ENCODE peak calls at places on chromosomes 11 and 22, in nine cellular contexts. W is activated CD8-positive, alpha-beta memory T cell treated with anti-CD3 and anti-CD28 coated beads, Interleukin-2, amount 50 U/mL, for 4 hours; Q is M059J; U is NCI-H1436; S is gastrocnemius medialis; A is NCI-H1092 treated with DMSO at 0.1 percent for 48 hours; P is cardiac fibroblast; G is aorta; B is caudate nucleus. Y is an unnamed sample.

GRCh38 chr22:17412232-17412631 is 43.0 kb downstream of the CECR2 start:
- DNase-seq in W (no peak), Q (no peak), U (no peak), S (no peak), A (peak), P (no peak), G (no peak), B (no peak), Y (no peak)

GRCh38 chr22:30078320-30079311 is 1.6 kb upstream of the HORMAD2 start:
- DNase-seq in W (no peak), Q (no peak), U (no peak), S (no peak), A (no peak), P (no peak), G (no peak), B (no peak), Y (no peak)

GRCh38 chr22:46084943-46085830 is 65.1 kb upstream of the PPARA start:
- DNase-seq in W (no peak), Q (peak), U (no peak), S (peak), A (no peak), P (peak), G (peak), B (no peak), Y (no peak)

GRCh38 chr11:11843642-11844041 is 1.9 kb downstream of the USP47 start:
- DNase-seq in W (no peak), Q (no peak), U (no peak), S (no peak), A (no peak), P (no peak), G (no peak), B (no peak), Y (no peak)

GRCh38 chr11:18105802-18106574 is at the start of gene SAAL1:
- DNase-seq in W (peak), Q (peak), U (peak), S (peak), A (peak), P (peak), G (peak), B (peak), Y (peak)

GRCh38 chr22:33756508-33756949 is 163.7 kb downstream of the LARGE1 start:
- DNase-seq in W (no peak), Q (no peak), U (no peak), S (no peak), A (peak), P (no peak), G (no peak), B (no peak), Y (no peak)

GRCh38 chr11:14650064-14650463 is 6.5 kb downstream of the PDE3B start:
- DNase-seq in W (no peak), Q (no peak), U (no peak), S (no peak), A (no peak), P (no peak), G (no peak), B (no peak), Y (no peak)

GRCh38 chr11:120306519-120307242 is 18.4 kb upstream of the TLCD5 start:
- DNase-seq in W (no peak), Q (peak), U (no peak), S (no peak), A (no peak), P (peak), G (peak), B (no peak), Y (peak)

GRCh38 chr11:92455221-92455790 is 230.7 kb downstream of the FAT3 start:
- DNase-seq in W (no peak), Q (no peak), U (no peak), S (no peak), A (no peak), P (no peak), G (no peak), B (no peak), Y (no peak)

GRCh38 chr11:111604392-111605009 is 2.3 kb downstream of the SIK2 start:
- DNase-seq in W (no peak), Q (peak), U (peak), S (no peak), A (peak), P (peak), G (no peak), B (no peak), Y (no peak)

GRCh38 chr22:34036936-34037335 is 116.7 kb upstream of the LARGE1 start:
- DNase-seq in W (no peak), Q (no peak), U (no peak), S (no peak), A (no peak), P (no peak), G (no peak), B (no peak), Y (no peak)

GRCh38 chr11:104327864-104328513 is 164.0 kb upstream of the PDGFD start:
- DNase-seq in W (no peak), Q (peak), U (no peak), S (no peak), A (no peak), P (no peak), G (no peak), B (no peak), Y (no peak)

GRCh38 chr11:127451852-127452251 is 451.3 kb upstream of the KIRREL3 start:
- DNase-seq in W (no peak), Q (no peak), U (no peak), S (no peak), A (no peak), P (no peak), G (no peak), B (no peak), Y (no peak)

GRCh38 chr11:12376259-12376971 is 956 bp upstream of the PARVA start:
- DNase-seq in W (no peak), Q (peak), U (no peak), S (peak), A (no peak), P (peak), G (peak), B (no peak), Y (no peak)

GRCh38 chr11:31529701-31530100 is 20.1 kb downstream of the ELP4 start:
- DNase-seq in W (no peak), Q (no peak), U (no peak), S (no peak), A (no peak), P (no peak), G (no peak), B (no peak), Y (no peak)

GRCh38 chr11:130455493-130456127 is 7.2 kb downstream of the ADAMTS15 start:
- DNase-seq in W (no peak), Q (no peak), U (no peak), S (no peak), A (no peak), P (no peak), G (no peak), B (no peak), Y (no peak)

GRCh38 chr11:57567210-57567511 is 311 bp downstream of the UBE2L6 start:
- DNase-seq in W (peak), Q (peak), U (no peak), S (no peak), A (peak), P (peak), G (no peak), B (no peak), Y (no peak)

GRCh38 chr11:72009156-72009555 is 10.4 kb downstream of the IL18BP start:
- DNase-seq in W (no peak), Q (no peak), U (no peak), S (no peak), A (no peak), P (no peak), G (no peak), B (no peak), Y (no peak)

GRCh38 chr11:46625406-46625805 is 8.1 kb downstream of the ATG13 start:
- DNase-seq in W (no peak), Q (no peak), U (no peak), S (no peak), A (no peak), P (no peak), G (no peak), B (no peak), Y (no peak)

GRCh38 chr11:12201016-12201985 is 90.9 kb downstream of the MICAL2 start:
- DNase-seq in W (no peak), Q (peak), U (no peak), S (no peak), A (no peak), P (peak), G (peak), B (no peak), Y (no peak)

GRCh38 chr11:111306321-111306720 is 8.0 kb downstream of the POU2AF3 start:
- DNase-seq in W (no peak), Q (no peak), U (no peak), S (no peak), A (no peak), P (no peak), G (no peak), B (no peak), Y (no peak)